ENCODE peak calls at places on chromosomes 13 and 19, in six cellular contexts. One of them, this sample, is unnamed.

GRCh38 chr19:47023448-47023794 is 3.8 kb downstream of the NPAS1 start:
- DNase-seq in ovary: no peak
- DNase-seq in stimulated activated CD4-positive, alpha-beta T cell treated with anti-CD3 and anti-CD28 coated beads, Interleukin-4, amount 100 ng/mL, for 24 hours: no peak
- DNase-seq in activated gamma-delta T cell treated with anti-CD3 and anti-CD28 coated beads, Interleukin-2, amount 50 U/mL, for 16 hours: no peak
- DNase-seq in GM04504: no peak
- DNase-seq in CD8-positive, alpha-beta T cell: no peak
- DNase-seq in this sample: no peak

GRCh38 chr19:34639491-34640085 is 37.4 kb downstream of the SCGB2B2 start:
- DNase-seq in stimulated activated CD4-positive, alpha-beta T cell treated with anti-CD3 and anti-CD28 coated beads, Interleukin-4, amount 100 ng/mL, for 24 hours: peak
- DNase-seq in CD8-positive, alpha-beta T cell: peak
- DNase-seq in GM04504: peak
- DNase-seq in ovary: peak
- DNase-seq in activated gamma-delta T cell treated with anti-CD3 and anti-CD28 coated beads, Interleukin-2, amount 50 U/mL, for 16 hours: peak
- DNase-seq in this sample: peak

GRCh38 chr19:33500991-33501390 is 20.6 kb downstream of the PEPD start:
- DNase-seq in activated gamma-delta T cell treated with anti-CD3 and anti-CD28 coated beads, Interleukin-2, amount 50 U/mL, for 16 hours: no peak
- DNase-seq in GM04504: no peak
- DNase-seq in ovary: no peak
- DNase-seq in stimulated activated CD4-positive, alpha-beta T cell treated with anti-CD3 and anti-CD28 coated beads, Interleukin-4, amount 100 ng/mL, for 24 hours: no peak
- DNase-seq in CD8-positive, alpha-beta T cell: no peak
- DNase-seq in this sample: no peak

GRCh38 chr13:32007494-32007893 is 24.1 kb upstream of the FRY start:
- DNase-seq in CD8-positive, alpha-beta T cell: no peak
- DNase-seq in ovary: no peak
- DNase-seq in stimulated activated CD4-positive, alpha-beta T cell treated with anti-CD3 and anti-CD28 coated beads, Interleukin-4, amount 100 ng/mL, for 24 hours: no peak
- DNase-seq in GM04504: no peak
- DNase-seq in activated gamma-delta T cell treated with anti-CD3 and anti-CD28 coated beads, Interleukin-2, amount 50 U/mL, for 16 hours: no peak
- DNase-seq in this sample: no peak

GRCh38 chr19:31881988-31882387 is 463.4 kb upstream of the ZNF507 start:
- DNase-seq in activated gamma-delta T cell treated with anti-CD3 and anti-CD28 coated beads, Interleukin-2, amount 50 U/mL, for 16 hours: no peak
- DNase-seq in GM04504: no peak
- DNase-seq in stimulated activated CD4-positive, alpha-beta T cell treated with anti-CD3 and anti-CD28 coated beads, Interleukin-4, amount 100 ng/mL, for 24 hours: no peak
- DNase-seq in ovary: no peak
- DNase-seq in CD8-positive, alpha-beta T cell: no peak
- DNase-seq in this sample: no peak

GRCh38 chr13:80054806-80055205 is 286.1 kb downstream of the SPRY2 start:
- DNase-seq in ovary: no peak
- DNase-seq in stimulated activated CD4-positive, alpha-beta T cell treated with anti-CD3 and anti-CD28 coated beads, Interleukin-4, amount 100 ng/mL, for 24 hours: no peak
- DNase-seq in activated gamma-delta T cell treated with anti-CD3 and anti-CD28 coated beads, Interleukin-2, amount 50 U/mL, for 16 hours: no peak
- DNase-seq in CD8-positive, alpha-beta T cell: no peak
- DNase-seq in GM04504: peak
- DNase-seq in this sample: no peak

GRCh38 chr13:49952168-49952567 is 16.0 kb upstream of the SPRYD7 start:
- DNase-seq in ovary: no peak
- DNase-seq in activated gamma-delta T cell treated with anti-CD3 and anti-CD28 coated beads, Interleukin-2, amount 50 U/mL, for 16 hours: no peak
- DNase-seq in CD8-positive, alpha-beta T cell: no peak
- DNase-seq in stimulated activated CD4-positive, alpha-beta T cell treated with anti-CD3 and anti-CD28 coated beads, Interleukin-4, amount 100 ng/mL, for 24 hours: no peak
- DNase-seq in GM04504: no peak
- DNase-seq in this sample: no peak

GRCh38 chr13:32585625-32586021 is 629 bp upstream of the PDS5B start:
- DNase-seq in GM04504: no peak
- DNase-seq in CD8-positive, alpha-beta T cell: no peak
- DNase-seq in stimulated activated CD4-positive, alpha-beta T cell treated with anti-CD3 and anti-CD28 coated beads, Interleukin-4, amount 100 ng/mL, for 24 hours: no peak
- DNase-seq in ovary: peak
- DNase-seq in activated gamma-delta T cell treated with anti-CD3 and anti-CD28 coated beads, Interleukin-2, amount 50 U/mL, for 16 hours: no peak
- DNase-seq in this sample: no peak

GRCh38 chr13:91312324-91312723 is 35.2 kb upstream of the MIR17HG start:
- DNase-seq in GM04504: no peak
- DNase-seq in CD8-positive, alpha-beta T cell: no peak
- DNase-seq in activated gamma-delta T cell treated with anti-CD3 and anti-CD28 coated beads, Interleukin-2, amount 50 U/mL, for 16 hours: no peak
- DNase-seq in ovary: no peak
- DNase-seq in stimulated activated CD4-positive, alpha-beta T cell treated with anti-CD3 and anti-CD28 coated beads, Interleukin-4, amount 100 ng/mL, for 24 hours: no peak
- DNase-seq in this sample: no peak

GRCh38 chr19:52112624-52113023 is 17.1 kb upstream of the ZNF841 start:
- DNase-seq in GM04504: no peak
- DNase-seq in ovary: no peak
- DNase-seq in activated gamma-delta T cell treated with anti-CD3 and anti-CD28 coated beads, Interleukin-2, amount 50 U/mL, for 16 hours: no peak
- DNase-seq in stimulated activated CD4-positive, alpha-beta T cell treated with anti-CD3 and anti-CD28 coated beads, Interleukin-4, amount 100 ng/mL, for 24 hours: no peak
- DNase-seq in CD8-positive, alpha-beta T cell: no peak
- DNase-seq in this sample: no peak

This sample was measured in endothelial cell of umbilical vein.